ENCODE peak calls at places on chromosomes 1 and 21, in five cellular contexts. Q is GM12865; H is activated effector memory CD4-positive, alpha-beta T cell treated with anti-CD3 and anti-CD28 coated beads, Interleukin-2, amount 50 U/mL, for 16 hours; M is GM12864; F is stimulated activated CD4-positive, alpha-beta T cell treated with anti-CD3 and anti-CD28 coated beads, Interleukin-15, amount 100 ng/mL, for 1 hour. S is an unnamed sample.

GRCh38 chr1:236947794-236948193 is 56.4 kb downstream of the MT1HL1 start:
- DNase-seq in Q (no peak), H (no peak), M (no peak), F (no peak), S (no peak)

GRCh38 chr1:15741183-15741850 is 982 bp upstream of the TMEM82 start:
- DNase-seq in Q (peak), H (peak), M (peak), F (peak), S (peak)

GRCh38 chr1:216843426-216843825 is 120.2 kb upstream of the ESRRG start:
- DNase-seq in Q (no peak), H (no peak), M (no peak), F (no peak), S (no peak)

GRCh38 chr21:35265170-35265877 is 216.2 kb upstream of the RUNX1 start:
- DNase-seq in Q (no peak), H (no peak), M (no peak), F (no peak), S (no peak)

GRCh38 chr1:226732856-226733291 is 6.2 kb downstream of the ITPKB start:
- DNase-seq in Q (no peak), H (peak), M (no peak), F (no peak), S (no peak)

GRCh38 chr1:231442735-231443134 is 20.6 kb upstream of the EGLN1 start:
- DNase-seq in Q (no peak), H (no peak), M (no peak), F (no peak), S (no peak)

GRCh38 chr1:202076050-202076511 is 46.6 kb upstream of the GPR37L1 start:
- DNase-seq in Q (no peak), H (no peak), M (no peak), F (no peak), S (no peak)

GRCh38 chr1:61132176-61133047 is 50.1 kb downstream of the NFIA start:
- DNase-seq in Q (no peak), H (no peak), M (no peak), F (no peak), S (no peak)

GRCh38 chr1:61124691-61125090 is 42.3 kb downstream of the NFIA start:
- DNase-seq in Q (no peak), H (no peak), M (no peak), F (no peak), S (no peak)

GRCh38 chr1:30444404-30444803 is 279.0 kb downstream of the MATN1 start:
- DNase-seq in Q (no peak), H (peak), M (no peak), F (no peak), S (no peak)

GRCh38 chr1:160400284-160400645 is at the start of gene VANGL2:
- DNase-seq in Q (peak), H (peak), M (no peak), F (peak), S (peak)

GRCh38 chr1:89274431-89274857 is 1.8 kb upstream of the GBP5 start:
- DNase-seq in Q (peak), H (no peak), M (no peak), F (no peak), S (no peak)

GRCh38 chr1:162062542-162063015 is 6.9 kb upstream of the NOS1AP start:
- DNase-seq in Q (no peak), H (no peak), M (no peak), F (no peak), S (no peak)

GRCh38 chr1:219548386-219548785 is 64.5 kb downstream of the ZC3H11B start:
- DNase-seq in Q (no peak), H (no peak), M (no peak), F (no peak), S (no peak)

GRCh38 chr1:92655197-92655801 is 129.6 kb downstream of the EVI5 start:
- DNase-seq in Q (no peak), H (no peak), M (no peak), F (no peak), S (no peak)

GRCh38 chr1:216722841-216723240 is 388 bp downstream of the ESRRG start:
- DNase-seq in Q (no peak), H (no peak), M (no peak), F (no peak), S (no peak)

S was measured in GM13977.